ENCODE peak calls at places on chromosomes 12 and 14, in nine cellular contexts. Q is NB4, E is T-cell, D is NCI-H460, W is Right ventricle myocardium superior, T is A549, H is HuH-7.5, L is IMR-90, V is sciatic nerve. M is an unnamed sample.

GRCh38 chr14:69768873-69769272 is 1.9 kb downstream of the SRSF5 start:
- DNase-seq in Q (no peak), E (no peak), D (no peak), W (no peak), T (no peak), H (no peak), L (no peak), V (no peak), M (no peak)

GRCh38 chr12:24212496-24212895 is 263.0 kb upstream of the SOX5 start:
- DNase-seq in Q (no peak), E (no peak), D (no peak), W (no peak), T (no peak), H (no peak), L (no peak), V (no peak), M (no peak)

GRCh38 chr12:102958073-102958829 is 777 bp downstream of the ASCL1 start:
- DNase-seq in Q (no peak), E (no peak), D (no peak), W (no peak), T (peak), H (no peak), L (peak), V (no peak), M (peak)

GRCh38 chr12:45730116-45730841 is 773 bp downstream of the ARID2 start:
- DNase-seq in Q (peak), E (peak), D (peak), W (peak), T (peak), H (peak), L (peak), V (peak), M (peak)

GRCh38 chr14:23041729-23042128 is 283 bp upstream of the PSMB11 start:
- DNase-seq in Q (no peak), E (no peak), D (no peak), W (no peak), T (no peak), H (no peak), L (peak), V (no peak), M (no peak)

GRCh38 chr12:44174053-44174452 is 338.2 kb downstream of the TMEM117 start:
- DNase-seq in Q (no peak), E (no peak), D (no peak), W (no peak), T (no peak), H (no peak), L (no peak), V (no peak), M (no peak)

GRCh38 chr12:122437656-122438121 is 15.2 kb upstream of the CLIP1 start:
- DNase-seq in Q (no peak), E (no peak), D (peak), W (peak), T (no peak), H (no peak), L (peak), V (no peak), M (peak)

GRCh38 chr14:104888489-104889373 is 23.7 kb downstream of the CEP170B start:
- DNase-seq in Q (no peak), E (no peak), D (no peak), W (peak), T (no peak), H (no peak), L (no peak), V (peak), M (no peak)

GRCh38 chr12:94560416-94561221 is 89.7 kb downstream of the TMCC3 start:
- DNase-seq in Q (peak), E (no peak), D (no peak), W (no peak), T (no peak), H (no peak), L (peak), V (no peak), M (no peak)

GRCh38 chr14:57066887-57067513 is 201.7 kb downstream of the EXOC5 start:
- DNase-seq in Q (peak), E (no peak), D (peak), W (peak), T (peak), H (peak), L (peak), V (no peak), M (no peak)

GRCh38 chr12:76310110-76310509 is 38.1 kb downstream of the BBS10 start:
- DNase-seq in Q (no peak), E (no peak), D (no peak), W (no peak), T (peak), H (no peak), L (peak), V (no peak), M (no peak)

GRCh38 chr12:51820721-51821422 is 27.6 kb downstream of the FIGNL2 start:
- DNase-seq in Q (peak), E (peak), D (peak), W (peak), T (peak), H (no peak), L (peak), V (no peak), M (peak)